ENCODE peak calls at places on chromosomes 1 and 21, in six cellular contexts. N is H9, B is SW480, Q is activated T-cell treated with anti-CD3 and anti-CD28 coated beads for 1 hour, W is upper lobe of right lung, Z is progenitor cell of endocrine pancreas. S is an unnamed sample.

GRCh38 chr1:109777436-109777835 is 13.7 kb upstream of the EPS8L3 start:
- DNase-seq in N (no peak), B (no peak), Q (no peak), W (peak; percentile 31), Z (no peak), S (no peak)

GRCh38 chr1:66705100-66705499 is 47.2 kb upstream of the DYNLT5 start:
- DNase-seq in N (no peak), B (no peak), Q (no peak), W (no peak), Z (no peak), S (no peak)

GRCh38 chr1:172497230-172497629 is 35.7 kb upstream of the SUCO start:
- DNase-seq in N (peak; percentile 62), B (peak; percentile 36), Q (no peak), W (no peak), Z (no peak), S (no peak)

GRCh38 chr1:58816747-58817221 is 32.9 kb upstream of the JUN start:
- DNase-seq in N (no peak), B (no peak), Q (no peak), W (no peak), Z (no peak), S (no peak)

GRCh38 chr1:114097109-114097508 is 56.6 kb downstream of the SYT6 start:
- DNase-seq in N (no peak), B (no peak), Q (no peak), W (no peak), Z (no peak), S (no peak)

GRCh38 chr1:37472281-37472680 is 2.1 kb upstream of the ZC3H12A start:
- DNase-seq in N (no peak), B (no peak), Q (no peak), W (no peak), Z (no peak), S (no peak)

GRCh38 chr1:7427066-7427465 is 344.0 kb upstream of the VAMP3 start:
- DNase-seq in N (no peak), B (no peak), Q (no peak), W (no peak), Z (no peak), S (no peak)

GRCh38 chr1:66927528-66927927 is 2.7 kb downstream of the MIER1 start:
- DNase-seq in N (no peak), B (no peak), Q (no peak), W (no peak), Z (no peak), S (no peak)

GRCh38 chr1:151728151-151728711 is 6.9 kb downstream of the RIIAD1 start:
- DNase-seq in N (peak; percentile 58), B (no peak), Q (no peak), W (no peak), Z (no peak), S (no peak)

GRCh38 chr1:116489231-116489697 is 81.6 kb downstream of the CD58 start:
- DNase-seq in N (no peak), B (peak; percentile 99), Q (no peak), W (no peak), Z (no peak), S (no peak)

GRCh38 chr1:211335507-211336157 is 9.0 kb downstream of the TRAF5 start:
- DNase-seq in N (peak; percentile 22), B (no peak), Q (no peak), W (no peak), Z (no peak), S (no peak)

GRCh38 chr1:221606216-221606615 is 135.7 kb downstream of the DUSP10 start:
- DNase-seq in N (no peak), B (no peak), Q (no peak), W (no peak), Z (no peak), S (no peak)

GRCh38 chr1:211551628-211552465 is 27.1 kb downstream of the SLC30A1 start:
- DNase-seq in N (no peak), B (no peak), Q (no peak), W (no peak), Z (no peak), S (no peak)

GRCh38 chr21:19999369-20000272 is 998.6 kb upstream of the NCAM2 start:
- DNase-seq in N (no peak), B (no peak), Q (no peak), W (no peak), Z (no peak), S (no peak)

GRCh38 chr1:151479462-151479861 is 20.2 kb upstream of the POGZ start:
- DNase-seq in N (no peak), B (no peak), Q (no peak), W (no peak), Z (no peak), S (no peak)

GRCh38 chr1:240254006-240254405 is 162.3 kb downstream of the FMN2 start:
- DNase-seq in N (peak; percentile 34), B (no peak), Q (no peak), W (no peak), Z (no peak), S (no peak)

GRCh38 chr1:109156916-109157385 is 43.0 kb downstream of the ELAPOR1 start:
- DNase-seq in N (no peak), B (no peak), Q (no peak), W (no peak), Z (no peak), S (no peak)

GRCh38 chr1:52551476-52552235 is 1.2 kb downstream of the TUT4 start:
- DNase-seq in N (no peak), B (peak; percentile 52), Q (peak; percentile 21), W (no peak), Z (no peak), S (no peak)

GRCh38 chr1:32351859-32352745 is 10.2 kb downstream of the FAM229A start:
- DNase-seq in N (no peak), B (peak; percentile 21), Q (no peak), W (no peak), Z (no peak), S (no peak)

GRCh38 chr1:151809625-151810556 is 4.7 kb upstream of the LINGO4 start:
- DNase-seq in N (no peak), B (no peak), Q (no peak), W (peak; percentile 17), Z (no peak), S (no peak)

GRCh38 chr1:23897083-23897482 is 16.1 kb downstream of the CNR2 start:
- DNase-seq in N (no peak), B (no peak), Q (no peak), W (no peak), Z (no peak), S (no peak)

GRCh38 chr1:18142471-18142870 is 34.9 kb downstream of the IGSF21 start:
- DNase-seq in N (no peak), B (no peak), Q (no peak), W (no peak), Z (no peak), S (no peak)

GRCh38 chr1:244836598-244836997 is 1.1 kb downstream of the COX20 start:
- DNase-seq in N (no peak), B (no peak), Q (no peak), W (no peak), Z (no peak), S (no peak)

GRCh38 chr21:31647650-31648049 is 11.8 kb upstream of the SOD1 start:
- DNase-seq in N (no peak), B (no peak), Q (no peak), W (no peak), Z (no peak), S (no peak)

GRCh38 chr1:109979489-109980091 is 5.0 kb upstream of the AHCYL1 start:
- DNase-seq in N (no peak), B (no peak), Q (no peak), W (no peak), Z (no peak), S (no peak)

GRCh38 chr1:27539901-27540861 is 50.2 kb upstream of the WASF2 start:
- DNase-seq in N (no peak), B (peak; percentile 74), Q (no peak), W (no peak), Z (no peak), S (no peak)

GRCh38 chr1:27166351-27166802 is 11.5 kb upstream of the SLC9A1 start:
- DNase-seq in N (no peak), B (no peak), Q (no peak), W (no peak), Z (no peak), S (no peak)